ENCODE peak calls at places on chromosome X, in nine cellular contexts. Q is AG09309, L is ascending aorta, U is mucosa of descending colon, T is pancreas, F is glutamatergic neuron, H is kidney, N is omental fat pad, K is nephron progenitor cell. P is an unnamed sample.

GRCh38 chrX:154488336-154489075 is 1.9 kb downstream of the SLC10A3 start:
- DNase-seq in Q (no peak), L (no peak), U (no peak), T (no peak), F (no peak), H (peak), N (no peak), K (no peak), P (no peak)

GRCh38 chrX:64186974-64187761 is 18.3 kb downstream of the AMER1 start:
- DNase-seq in Q (no peak), L (no peak), U (no peak), T (no peak), F (no peak), H (no peak), N (no peak), K (no peak), P (no peak)

GRCh38 chrX:123920065-123920785 is 41.3 kb upstream of the STAG2 start:
- DNase-seq in Q (no peak), L (no peak), U (no peak), T (no peak), F (no peak), H (no peak), N (no peak), K (no peak), P (no peak)

GRCh38 chrX:130299279-130300009 is 30.7 kb upstream of the ZNF280C start:
- DNase-seq in Q (no peak), L (no peak), U (peak), T (peak), F (no peak), H (no peak), N (no peak), K (no peak), P (no peak)

GRCh38 chrX:2220829-2221567 is 279.8 kb downstream of the DHRSX start:
- DNase-seq in Q (no peak), L (no peak), U (no peak), T (no peak), F (no peak), H (no peak), N (no peak), K (no peak), P (no peak)

GRCh38 chrX:17082831-17083230 is 136.4 kb downstream of the REPS2 start:
- DNase-seq in Q (no peak), L (no peak), U (no peak), T (no peak), F (no peak), H (no peak), N (no peak), K (no peak), P (no peak)

GRCh38 chrX:109773374-109773773 is 40.3 kb upstream of the ACSL4 start:
- DNase-seq in Q (no peak), L (no peak), U (no peak), T (no peak), F (no peak), H (no peak), N (no peak), K (no peak), P (no peak)

GRCh38 chrX:30888526-30889146 is 418 bp downstream of the TAB3 start:
- DNase-seq in Q (no peak), L (no peak), U (peak), T (no peak), F (no peak), H (no peak), N (no peak), K (no peak), P (no peak)

GRCh38 chrX:137483554-137483953 is 82.4 kb upstream of the ZIC3 start:
- DNase-seq in Q (no peak), L (no peak), U (no peak), T (no peak), F (no peak), H (no peak), N (no peak), K (no peak), P (no peak)

GRCh38 chrX:14095702-14096101 is 66.0 kb upstream of the GEMIN8 start:
- DNase-seq in Q (peak), L (no peak), U (peak), T (peak), F (peak), H (no peak), N (no peak), K (peak), P (peak)

GRCh38 chrX:43753637-43754036 is 97.5 kb downstream of the MAOA start:
- DNase-seq in Q (no peak), L (no peak), U (no peak), T (no peak), F (no peak), H (no peak), N (no peak), K (no peak), P (no peak)

GRCh38 chrX:46327229-46328081 is 217.8 kb downstream of the ZNF674 start:
- DNase-seq in Q (no peak), L (no peak), U (peak), T (peak), F (no peak), H (peak), N (no peak), K (peak), P (peak)

GRCh38 chrX:123959281-123960063 is 2.0 kb upstream of the STAG2 start:
- DNase-seq in Q (no peak), L (no peak), U (peak), T (peak), F (no peak), H (peak), N (no peak), K (peak), P (peak)

GRCh38 chrX:132612990-132613564 is 124.2 kb upstream of the MBNL3 start:
- DNase-seq in Q (no peak), L (no peak), U (peak), T (peak), F (peak), H (no peak), N (no peak), K (peak), P (peak)

GRCh38 chrX:23782455-23782854 is 518 bp upstream of the SAT1 start:
- DNase-seq in Q (no peak), L (no peak), U (no peak), T (no peak), F (no peak), H (no peak), N (no peak), K (no peak), P (no peak)

GRCh38 chrX:150256297-150256650 is 106.8 kb upstream of the MAMLD1 start:
- DNase-seq in Q (no peak), L (no peak), U (no peak), T (no peak), F (no peak), H (no peak), N (no peak), K (no peak), P (no peak)

GRCh38 chrX:13165747-13166146 is 121.3 kb upstream of the FAM9C start:
- DNase-seq in Q (no peak), L (no peak), U (no peak), T (no peak), F (no peak), H (no peak), N (no peak), K (no peak), P (no peak)

GRCh38 chrX:103329991-103330390 is at the start of gene TCEAL7:
- DNase-seq in Q (no peak), L (no peak), U (peak), T (no peak), F (peak), H (no peak), N (no peak), K (peak), P (no peak)

GRCh38 chrX:111822191-111822590 is 53.8 kb upstream of the TRPC5OS start:
- DNase-seq in Q (no peak), L (no peak), U (no peak), T (no peak), F (no peak), H (no peak), N (no peak), K (no peak), P (no peak)

GRCh38 chrX:70481424-70481823 is 36.8 kb downstream of the DLG3 start:
- DNase-seq in Q (no peak), L (no peak), U (no peak), T (no peak), F (no peak), H (no peak), N (no peak), K (peak), P (no peak)

GRCh38 chrX:107025538-107025937 is 25.5 kb upstream of the MORC4 start:
- DNase-seq in Q (no peak), L (no peak), U (peak), T (no peak), F (no peak), H (no peak), N (no peak), K (peak), P (peak)

GRCh38 chrX:118530537-118530936 is 34.9 kb downstream of the DOCK11 start:
- DNase-seq in Q (no peak), L (no peak), U (no peak), T (no peak), F (no peak), H (no peak), N (no peak), K (no peak), P (no peak)

GRCh38 chrX:24536551-24536950 is 71.5 kb downstream of the PDK3 start:
- DNase-seq in Q (no peak), L (no peak), U (no peak), T (no peak), F (no peak), H (no peak), N (no peak), K (no peak), P (no peak)

GRCh38 chrX:109485470-109486340 is 3.8 kb upstream of the GUCY2F start:
- DNase-seq in Q (peak), L (peak), U (peak), T (peak), F (peak), H (no peak), N (peak), K (peak), P (peak)

DNA sequence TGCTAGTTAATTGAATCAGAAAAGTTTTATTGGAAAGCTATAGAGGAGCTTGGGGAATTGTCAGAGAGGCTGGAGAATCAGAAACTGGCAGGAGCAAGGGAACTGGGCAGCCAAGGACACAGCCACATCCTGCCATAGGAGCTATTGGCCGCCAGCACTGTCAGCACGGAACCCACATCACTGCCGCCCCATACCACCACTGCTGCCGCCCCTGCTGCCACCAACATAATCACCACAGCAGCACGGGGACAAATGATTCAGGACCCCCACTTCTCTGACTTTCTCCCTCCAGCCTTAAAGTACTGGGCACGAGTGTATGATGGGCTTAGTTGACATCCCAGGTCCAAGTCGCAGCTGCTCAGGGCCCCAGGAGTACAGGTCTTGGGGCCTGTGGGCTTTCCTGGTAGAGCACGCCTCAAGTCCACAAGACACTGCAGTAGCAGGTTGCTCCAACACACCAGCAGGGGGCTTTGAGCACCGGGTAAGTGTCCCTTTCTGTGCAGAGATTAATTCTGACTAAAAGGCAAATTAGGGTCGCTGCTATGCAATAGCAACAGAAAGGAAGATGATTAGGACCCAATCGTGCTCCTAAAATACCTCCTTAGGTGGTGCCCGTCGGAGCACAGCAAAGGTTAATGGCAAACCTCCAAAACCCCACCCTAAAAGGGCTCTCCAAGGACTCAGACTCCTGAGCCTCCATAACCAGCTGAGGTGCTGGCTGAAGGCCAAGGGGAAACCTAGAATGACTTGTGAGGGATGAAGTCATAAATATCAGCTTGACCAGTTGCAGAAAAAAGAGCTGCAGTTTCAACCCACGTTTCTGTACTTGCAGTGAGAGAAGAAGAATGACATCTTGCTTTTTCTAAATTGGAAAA is 6.8 kb downstream of the PJA1 start:
- DNase-seq in Q (no peak), L (no peak), U (peak), T (peak), F (peak), H (peak), N (no peak), K (peak), P (peak)
- TF ChIP-seq CTCF in Q (peak), L (no peak), U (no peak), T (peak), F (peak), H (no peak), N (no peak), K (peak), P (peak)

DNA sequence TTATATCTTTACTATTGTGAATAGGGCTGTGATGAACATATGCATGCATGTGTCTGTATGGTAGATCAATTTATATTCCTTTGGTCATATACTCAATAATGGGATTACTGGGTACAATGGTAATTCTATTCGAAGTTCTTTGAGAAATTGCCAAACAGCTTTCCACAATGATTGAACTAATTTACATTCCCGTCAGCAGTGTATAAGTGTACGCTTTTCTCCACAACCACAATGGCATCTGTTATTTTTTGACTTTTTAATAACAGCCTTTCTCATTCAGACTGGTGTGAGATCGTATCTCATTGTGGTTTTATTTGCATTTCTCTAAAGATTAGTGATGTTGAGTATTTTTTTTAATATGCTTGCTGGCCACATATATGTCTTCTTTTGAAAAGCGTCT is 439.4 kb upstream of the KLHL4 start:
- DNase-seq in Q (no peak), L (no peak), U (no peak), T (no peak), F (no peak), H (no peak), N (no peak), K (no peak), P (no peak)
- TF ChIP-seq CTCF in Q (no peak), L (no peak), U (no peak), T (no peak), F (no peak), H (no peak), N (no peak), K (no peak), P (no peak)

GRCh38 chrX:55907968-55908607 is 190.5 kb downstream of the RRAGB start:
- DNase-seq in Q (no peak), L (no peak), U (peak), T (peak), F (peak), H (peak), N (no peak), K (peak), P (peak)
- TF ChIP-seq CTCF in Q (peak), L (no peak), U (peak), T (peak), F (peak), H (peak), N (no peak), K (peak), P (peak)

GRCh38 chrX:155864655-155865054 is 16.5 kb upstream of the VAMP7 start:
- DNase-seq in Q (no peak), L (no peak), U (no peak), T (no peak), F (no peak), H (no peak), N (no peak), K (no peak), P (no peak)
- TF ChIP-seq CTCF in Q (no peak), L (no peak), U (no peak), T (no peak), F (no peak), H (no peak), N (no peak), K (no peak), P (no peak)

GRCh38 chrX:38305971-38306370 is 21.3 kb downstream of the RPGR start:
- DNase-seq in Q (no peak), L (no peak), U (no peak), T (no peak), F (no peak), H (no peak), N (no peak), K (no peak), P (no peak)

DNA sequence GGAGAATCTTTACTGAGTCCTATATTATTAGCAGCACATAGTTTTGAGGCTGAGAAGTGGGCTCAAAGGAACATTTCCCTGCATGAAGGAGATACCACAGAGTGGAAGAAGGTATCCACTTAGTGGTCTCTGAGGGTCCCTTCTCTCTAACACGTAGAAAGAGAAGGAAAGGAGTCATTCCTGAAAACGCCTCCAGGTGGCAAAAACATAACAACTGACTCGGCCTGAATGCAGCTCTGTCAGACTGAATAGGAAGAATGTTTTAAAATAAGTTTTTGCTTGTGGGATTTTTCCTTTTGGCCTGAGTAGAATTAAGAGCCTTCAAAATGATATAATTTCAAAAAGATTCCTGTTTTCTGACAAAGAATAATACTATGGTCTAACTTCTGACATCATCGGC is 23.3 kb downstream of the RPGR start:
- DNase-seq in Q (no peak), L (no peak), U (no peak), T (no peak), F (no peak), H (no peak), N (no peak), K (no peak), P (peak)
- TF ChIP-seq CTCF in Q (peak), L (no peak), U (no peak), T (peak), F (no peak), H (no peak), N (no peak), K (peak), P (peak)